ENCODE peak calls at places on chromosome 11, in nine cellular contexts. C is fibroblast of lung, B is psoas muscle, K is tibial nerve, Y is right lobe of liver, H is stomach, P is esophagus muscularis mucosa, R is cardiac muscle cell, E is PC-3. T is an unnamed sample. For H3K9me3 and H3K36me3, the result is how much of the 10 kb centered on the place peaks cover.

GRCh38 chr11:134575504-134576230 is 163.6 kb upstream of the B3GAT1 start:
- DNase-seq in C (no peak), B (no peak), K (no peak), Y (no peak), H (no peak), P (peak), R (no peak), E (no peak), T (no peak)

GRCh38 chr11:107413352-107413751 is 44.3 kb downstream of the CWF19L2 start:
- DNase-seq in C (no peak), B (no peak), K (no peak), Y (no peak), H (no peak), P (no peak), R (no peak), E (no peak), T (no peak)

GRCh38 chr11:17683378-17684161 is 35.8 kb upstream of the MYOD1 start:
- DNase-seq in C (peak), B (peak), K (no peak), Y (peak), H (no peak), P (no peak), R (peak), E (peak), T (no peak)

GRCh38 chr11:61959026-61959608 is 8.3 kb downstream of the FTH1 start:
- DNase-seq in C (no peak), B (no peak), K (no peak), Y (peak), H (no peak), P (no peak), R (no peak), E (peak), T (no peak)

GRCh38 chr11:5618807-5619206 is 6.0 kb upstream of the TRIM34 start:
- DNase-seq in C (peak), B (no peak), K (no peak), Y (no peak), H (no peak), P (no peak), R (peak), E (peak), T (no peak)

GRCh38 chr11:112320668-112321067 is 60.0 kb upstream of the PLET1 start:
- DNase-seq in C (peak), B (peak), K (peak), Y (peak), H (peak), P (no peak), R (peak), E (peak), T (peak)

GRCh38 chr11:36743039-36743438 is 145.0 kb upstream of the RAG2 start:
- DNase-seq in C (no peak), B (no peak), K (no peak), Y (no peak), H (no peak), P (no peak), R (no peak), E (no peak), T (no peak)

GRCh38 chr11:102197759-102198158 is 87.5 kb downstream of the YAP1 start:
- DNase-seq in C (peak), B (no peak), K (no peak), Y (no peak), H (no peak), P (no peak), R (peak), E (no peak), T (no peak)

GRCh38 chr11:60193687-60194433 is 11.0 kb upstream of the MS4A6A start:
- DNase-seq in C (peak), B (no peak), K (peak), Y (no peak), H (peak), P (no peak), R (peak), E (peak), T (peak)

GRCh38 chr11:1359556-1359955 is 30.2 kb upstream of the BRSK2 start:
- DNase-seq in C (no peak), B (no peak), K (no peak), Y (no peak), H (no peak), P (no peak), R (no peak), E (no peak), T (no peak)

GRCh38 chr11:70603756-70604211 is 205.5 kb downstream of the CTTN start:
- DNase-seq in C (no peak), B (no peak), K (no peak), Y (no peak), H (no peak), P (no peak), R (no peak), E (no peak), T (no peak)

GRCh38 chr11:88281317-88281712 is 56.2 kb downstream of the CTSC start:
- DNase-seq in C (peak), B (no peak), K (no peak), Y (no peak), H (no peak), P (no peak), R (peak), E (peak), T (no peak)

GRCh38 chr11:107565219-107565937 is at the start of gene ALKBH8:
- DNase-seq in C (peak), B (peak), K (peak), Y (peak), H (peak), P (peak), R (peak), E (peak), T (peak)

GRCh38 chr11:35174666-35175065 is 35.7 kb downstream of the CD44 start:
- DNase-seq in C (peak), B (no peak), K (no peak), Y (no peak), H (no peak), P (no peak), R (peak), E (peak), T (no peak)

GRCh38 chr11:45042560-45042959 is 91.9 kb upstream of the TP53I11 start:
- DNase-seq in C (no peak), B (no peak), K (no peak), Y (no peak), H (no peak), P (no peak), R (no peak), E (peak), T (peak)

GRCh38 chr11:45073575-45074225 is 72.7 kb upstream of the PRDM11 start:
- DNase-seq in C (no peak), B (no peak), K (no peak), Y (no peak), H (no peak), P (no peak), R (no peak), E (no peak), T (no peak)

GRCh38 chr11:50278756-50279155 is 246.1 kb downstream of the OR4C45 start:
- DNase-seq in C (no peak), B (no peak), K (no peak), Y (no peak), H (no peak), P (no peak), R (no peak), E (no peak), T (no peak)

DNA sequence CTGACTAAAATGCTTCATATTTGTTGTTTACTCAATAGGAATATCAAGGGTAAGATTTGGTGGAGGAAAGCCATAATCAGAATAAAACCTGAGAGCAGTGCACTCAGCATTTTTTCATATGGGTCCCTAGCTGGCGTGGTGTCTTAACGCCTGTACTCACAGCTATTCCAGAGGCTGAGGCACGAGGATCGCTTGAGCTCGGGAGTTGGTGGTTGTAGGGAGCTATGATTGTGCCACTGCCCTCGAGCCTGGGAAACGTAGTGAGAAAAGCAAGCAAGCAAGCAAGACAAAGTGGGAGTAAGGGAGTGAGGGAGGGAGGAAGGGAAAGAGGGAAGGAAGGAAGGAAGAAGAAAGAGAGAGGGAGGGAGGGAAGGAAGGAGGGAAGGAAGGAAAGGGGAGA is 242.5 kb downstream of the OR4C45 start:
- DNase-seq in C (no peak), B (no peak), K (no peak), Y (no peak), H (no peak), P (no peak), R (no peak), E (no peak), T (no peak)
- H3K9me3 ChIP-seq in C (under half), B (under half), K (under half), Y (under half), H (under half), P (under half), R (under half), E (under half), T (under half)

GRCh38 chr11:25566298-25567200 is 765.4 kb upstream of the ANO3 start:
- DNase-seq in C (peak), B (peak), K (peak), Y (peak), H (no peak), P (no peak), R (peak), E (no peak), T (no peak)
- H3K4me3 ChIP-seq in C (no peak), B (no peak), K (no peak), Y (no peak), H (no peak), P (no peak), R (no peak), E (no peak), T (no peak)

GRCh38 chr11:48114740-48115139 is 101.9 kb upstream of the OR4B1 start:
- DNase-seq in C (no peak), B (no peak), K (no peak), Y (no peak), H (no peak), P (no peak), R (no peak), E (no peak), T (no peak)
- H3K36me3 ChIP-seq in C (under half), B (under half), K (under half), Y (under half), H (under half), P (under half), R (under half), E (under half), T (under half)

DNA sequence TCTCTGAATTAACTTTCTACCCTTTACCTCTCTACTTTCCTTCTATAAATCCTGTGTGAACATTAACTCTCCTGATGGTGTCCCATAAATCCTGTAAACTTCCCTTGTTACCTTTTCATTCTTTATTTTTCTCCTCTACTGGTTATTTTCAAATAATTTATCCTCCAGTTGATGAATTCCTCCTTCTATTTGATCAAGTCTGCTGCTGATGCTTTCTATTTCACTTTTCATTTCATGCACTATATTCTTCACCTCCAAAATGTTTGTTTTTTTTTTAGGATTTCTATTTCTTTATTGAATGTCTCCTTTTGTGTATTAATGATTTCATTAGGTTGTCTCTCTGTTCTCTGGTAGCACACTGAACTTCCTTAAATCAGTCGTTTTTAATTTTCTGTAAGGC is 68.6 kb downstream of the KCNQ1OT1 start:
- DNase-seq in C (no peak), B (no peak), K (no peak), Y (no peak), H (no peak), P (no peak), R (no peak), E (no peak), T (no peak)
- H3K9me3 ChIP-seq in C (under half), B (under half), K (half or more), Y (under half), H (under half), P (under half), R (under half), E (under half), T (under half)

GRCh38 chr11:67545280-67545679 is 22.0 kb upstream of the CABP2 start:
- DNase-seq in C (no peak), B (peak), K (no peak), Y (peak), H (peak), P (no peak), R (peak), E (no peak), T (peak)
- H3K4me3 ChIP-seq in C (no peak), B (no peak), K (no peak), Y (no peak), H (no peak), P (no peak), R (no peak), E (no peak), T (no peak)

GRCh38 chr11:126197277-126197939 is 14.0 kb downstream of the RPUSD4 start:
- DNase-seq in C (peak), B (peak), K (no peak), Y (peak), H (peak), P (no peak), R (no peak), E (no peak), T (no peak)
- H3K36me3 ChIP-seq in C (under half), B (under half), K (under half), Y (under half), H (half or more), P (under half), R (under half), E (half or more), T (half or more)